ENCODE peak calls at places on chromosomes 3 and 15, in six cellular contexts. One of them, this sample, is unnamed. For H3K4me1, the result is how much of the 10 kb centered on the place peaks cover.

GRCh38 chr3:194964809-194965208 is 279.1 kb downstream of the FAM43A start:
- DNase-seq in SJCRH30: no peak
- DNase-seq in upper lobe of left lung: no peak
- DNase-seq in fibroblast of lung: no peak
- DNase-seq in heart right ventricle: no peak
- DNase-seq in lung: no peak
- DNase-seq in this sample: peak

GRCh38 chr3:141191097-141191749 is 40.4 kb upstream of the PXYLP1 start:
- DNase-seq in SJCRH30: peak
- DNase-seq in upper lobe of left lung: no peak
- DNase-seq in fibroblast of lung: peak
- DNase-seq in heart right ventricle: no peak
- DNase-seq in lung: no peak
- DNase-seq in this sample: no peak

GRCh38 chr3:56970401-56971002 is 90.0 kb upstream of the SPATA12 start:
- DNase-seq in SJCRH30: no peak
- DNase-seq in upper lobe of left lung: no peak
- DNase-seq in fibroblast of lung: peak
- DNase-seq in heart right ventricle: no peak
- DNase-seq in lung: no peak
- DNase-seq in this sample: no peak

GRCh38 chr3:29277249-29277648 is 3.6 kb upstream of the RBMS3 start:
- DNase-seq in SJCRH30: no peak
- DNase-seq in upper lobe of left lung: no peak
- DNase-seq in fibroblast of lung: no peak
- DNase-seq in heart right ventricle: no peak
- DNase-seq in lung: no peak
- DNase-seq in this sample: no peak

GRCh38 chr15:75042730-75043508 is 19.5 kb downstream of the PPCDC start:
- DNase-seq in SJCRH30: peak
- DNase-seq in upper lobe of left lung: peak
- DNase-seq in fibroblast of lung: peak
- DNase-seq in heart right ventricle: peak
- DNase-seq in lung: peak
- DNase-seq in this sample: peak

GRCh38 chr3:152508705-152509104 is 240.0 kb downstream of the MBNL1 start:
- DNase-seq in SJCRH30: peak
- DNase-seq in upper lobe of left lung: no peak
- DNase-seq in fibroblast of lung: no peak
- DNase-seq in heart right ventricle: no peak
- DNase-seq in lung: no peak
- DNase-seq in this sample: no peak

GRCh38 chr3:37308247-37308646 is 133.9 kb upstream of the LRRFIP2 start:
- DNase-seq in SJCRH30: peak
- DNase-seq in upper lobe of left lung: no peak
- DNase-seq in fibroblast of lung: peak
- DNase-seq in heart right ventricle: no peak
- DNase-seq in lung: no peak
- DNase-seq in this sample: no peak

GRCh38 chr3:54822206-54822605 is 105.7 kb downstream of the LRTM1 start:
- DNase-seq in SJCRH30: no peak
- DNase-seq in upper lobe of left lung: peak
- DNase-seq in fibroblast of lung: peak
- DNase-seq in heart right ventricle: peak
- DNase-seq in lung: peak
- DNase-seq in this sample: no peak

GRCh38 chr15:67501836-67502461 is 19.0 kb upstream of the C15orf61 start:
- DNase-seq in SJCRH30: no peak
- DNase-seq in upper lobe of left lung: no peak
- DNase-seq in fibroblast of lung: peak
- DNase-seq in heart right ventricle: no peak
- DNase-seq in lung: no peak
- DNase-seq in this sample: no peak

GRCh38 chr3:175270199-175270837 is 411.2 kb downstream of the NAALADL2 start:
- DNase-seq in SJCRH30: peak
- DNase-seq in upper lobe of left lung: no peak
- DNase-seq in fibroblast of lung: peak
- DNase-seq in heart right ventricle: no peak
- DNase-seq in lung: no peak
- DNase-seq in this sample: no peak

GRCh38 chr3:169939751-169940150 is 26.9 kb upstream of the SEC62 start:
- DNase-seq in SJCRH30: no peak
- DNase-seq in upper lobe of left lung: no peak
- DNase-seq in fibroblast of lung: peak
- DNase-seq in heart right ventricle: no peak
- DNase-seq in lung: no peak
- DNase-seq in this sample: no peak

GRCh38 chr3:169940486-169941181 is 26.0 kb upstream of the SEC62 start:
- DNase-seq in SJCRH30: no peak
- DNase-seq in upper lobe of left lung: no peak
- DNase-seq in fibroblast of lung: no peak
- DNase-seq in heart right ventricle: no peak
- DNase-seq in lung: no peak
- DNase-seq in this sample: no peak

GRCh38 chr3:169945313-169945712 is 21.3 kb upstream of the SEC62 start:
- DNase-seq in SJCRH30: no peak
- DNase-seq in upper lobe of left lung: peak
- DNase-seq in fibroblast of lung: no peak
- DNase-seq in heart right ventricle: no peak
- DNase-seq in lung: no peak
- DNase-seq in this sample: no peak

DNA sequence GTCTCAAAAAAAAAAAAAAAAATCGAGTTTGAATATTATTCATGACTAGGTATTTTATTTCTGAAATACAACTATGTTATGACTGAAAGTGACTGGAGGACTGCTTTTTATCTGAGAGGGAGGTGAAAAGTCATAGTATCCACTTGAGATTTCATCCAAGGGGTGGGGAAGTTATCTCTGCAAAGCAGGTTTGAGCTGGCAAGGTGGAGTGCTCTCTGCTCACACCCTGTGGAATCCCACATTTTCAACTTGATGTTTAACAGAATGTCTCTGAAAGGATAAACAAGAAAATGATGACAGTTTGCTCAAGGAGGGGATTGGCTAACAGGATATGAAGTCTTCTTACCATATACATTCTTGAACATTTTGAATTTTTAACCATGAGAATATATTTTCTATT is 27.3 kb upstream of the SEC62 start:
- DNase-seq in SJCRH30: no peak
- DNase-seq in upper lobe of left lung: no peak
- DNase-seq in fibroblast of lung: no peak
- DNase-seq in heart right ventricle: no peak
- DNase-seq in lung: no peak
- DNase-seq in this sample: no peak
- H3K4me1 ChIP-seq in SJCRH30: under half
- H3K4me1 ChIP-seq in upper lobe of left lung: under half
- H3K4me1 ChIP-seq in fibroblast of lung: under half
- H3K4me1 ChIP-seq in heart right ventricle: under half
- H3K4me1 ChIP-seq in lung: under half
- H3K4me1 ChIP-seq in this sample: under half

GRCh38 chr3:158352551-158352950 is 218.4 kb upstream of the MLF1 start:
- DNase-seq in SJCRH30: peak
- DNase-seq in upper lobe of left lung: peak
- DNase-seq in fibroblast of lung: no peak
- DNase-seq in heart right ventricle: no peak
- DNase-seq in lung: no peak
- DNase-seq in this sample: no peak

GRCh38 chr3:158350971-158351370 is 220.0 kb upstream of the MLF1 start:
- DNase-seq in SJCRH30: no peak
- DNase-seq in upper lobe of left lung: no peak
- DNase-seq in fibroblast of lung: no peak
- DNase-seq in heart right ventricle: no peak
- DNase-seq in lung: no peak
- DNase-seq in this sample: no peak

GRCh38 chr3:158360756-158361448 is 210.1 kb upstream of the MLF1 start:
- DNase-seq in SJCRH30: no peak
- DNase-seq in upper lobe of left lung: no peak
- DNase-seq in fibroblast of lung: no peak
- DNase-seq in heart right ventricle: no peak
- DNase-seq in lung: no peak
- DNase-seq in this sample: no peak

GRCh38 chr3:158354713-158355112 is 216.3 kb upstream of the MLF1 start:
- DNase-seq in SJCRH30: no peak
- DNase-seq in upper lobe of left lung: no peak
- DNase-seq in fibroblast of lung: no peak
- DNase-seq in heart right ventricle: no peak
- DNase-seq in lung: no peak
- DNase-seq in this sample: no peak

DNA sequence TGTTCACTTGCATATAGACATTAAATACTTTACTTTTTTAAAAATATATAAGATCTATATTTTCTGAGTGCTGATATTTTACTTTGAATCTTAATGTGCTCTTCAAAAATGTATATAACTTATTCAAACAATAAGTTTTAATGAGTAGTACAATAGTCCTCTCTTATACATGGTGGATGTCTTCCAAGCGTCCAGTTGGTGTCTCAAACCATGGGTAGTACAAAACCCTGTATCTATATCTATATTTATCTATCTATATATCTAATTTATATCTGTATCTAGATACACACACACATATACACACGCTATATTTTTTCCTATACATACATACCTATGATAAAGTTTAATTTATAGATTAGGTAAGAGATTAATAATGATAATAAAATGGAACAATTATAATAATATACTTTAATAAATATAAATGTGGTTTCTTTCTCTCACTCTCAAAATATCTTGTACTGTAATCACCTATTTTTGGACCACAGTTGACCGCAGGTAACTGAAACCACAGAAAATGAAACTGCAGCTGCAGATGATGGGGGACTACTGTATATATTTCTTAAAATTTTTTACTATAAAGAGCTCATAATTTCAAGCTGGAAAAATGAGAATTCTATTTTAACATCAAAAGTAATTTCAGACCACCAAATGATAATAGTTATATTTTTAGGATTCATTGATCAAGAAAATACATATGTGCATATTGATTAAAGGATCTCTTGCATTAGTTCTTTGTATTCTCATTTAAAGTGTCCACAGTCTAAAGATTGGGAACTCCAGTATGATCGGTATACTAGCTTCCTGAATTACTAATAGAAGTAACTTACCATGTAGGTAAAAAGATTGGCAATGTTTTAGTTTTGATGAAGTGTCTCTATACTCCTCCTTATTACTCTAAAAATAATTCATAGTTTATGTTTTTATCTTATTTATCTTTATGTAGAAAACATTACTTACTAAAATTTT is 215.1 kb upstream of the MLF1 start:
- DNase-seq in SJCRH30: no peak
- DNase-seq in upper lobe of left lung: no peak
- DNase-seq in fibroblast of lung: no peak
- DNase-seq in heart right ventricle: no peak
- DNase-seq in lung: no peak
- DNase-seq in this sample: no peak
- H3K4me1 ChIP-seq in SJCRH30: under half
- H3K4me1 ChIP-seq in upper lobe of left lung: under half
- H3K4me1 ChIP-seq in fibroblast of lung: under half
- H3K4me1 ChIP-seq in heart right ventricle: under half
- H3K4me1 ChIP-seq in lung: under half
- H3K4me1 ChIP-seq in this sample: under half

GRCh38 chr15:41832875-41833274 is 5.0 kb downstream of the JMJD7 start:
- DNase-seq in SJCRH30: no peak
- DNase-seq in upper lobe of left lung: peak
- DNase-seq in fibroblast of lung: no peak
- DNase-seq in heart right ventricle: no peak
- DNase-seq in lung: peak
- DNase-seq in this sample: no peak

GRCh38 chr15:41838400-41838897 is at the start of gene PLA2G4B:
- DNase-seq in SJCRH30: no peak
- DNase-seq in upper lobe of left lung: peak
- DNase-seq in fibroblast of lung: no peak
- DNase-seq in heart right ventricle: no peak
- DNase-seq in lung: peak
- DNase-seq in this sample: no peak

GRCh38 chr15:41832208-41832607 is 4.3 kb downstream of the JMJD7 start:
- DNase-seq in SJCRH30: no peak
- DNase-seq in upper lobe of left lung: no peak
- DNase-seq in fibroblast of lung: no peak
- DNase-seq in heart right ventricle: no peak
- DNase-seq in lung: no peak
- DNase-seq in this sample: no peak

GRCh38 chr15:41836713-41837454 is 1.8 kb upstream of the PLA2G4B start:
- DNase-seq in SJCRH30: no peak
- DNase-seq in upper lobe of left lung: peak
- DNase-seq in fibroblast of lung: no peak
- DNase-seq in heart right ventricle: no peak
- DNase-seq in lung: peak
- DNase-seq in this sample: no peak

DNA sequence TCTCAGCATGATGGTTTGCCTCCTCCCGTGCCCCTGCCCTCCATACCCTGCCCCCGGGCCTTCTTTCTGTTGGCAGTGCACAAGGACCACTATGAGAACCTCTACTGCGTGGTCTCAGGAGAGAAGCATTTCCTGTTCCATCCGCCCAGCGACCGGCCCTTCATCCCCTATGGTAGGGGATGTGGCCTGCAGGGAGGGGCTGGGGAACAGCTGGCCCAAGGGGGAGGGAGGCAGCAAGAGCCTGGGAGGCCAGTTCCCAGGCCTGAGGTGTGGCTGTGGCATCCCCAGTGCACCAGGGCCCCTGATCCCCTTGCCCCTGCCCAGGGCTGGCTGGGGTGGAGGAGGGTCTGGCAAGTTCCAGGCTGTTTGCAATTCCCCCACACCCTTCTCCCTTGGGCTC is 2.6 kb upstream of the PLA2G4B start:
- DNase-seq in SJCRH30: peak
- DNase-seq in upper lobe of left lung: no peak
- DNase-seq in fibroblast of lung: no peak
- DNase-seq in heart right ventricle: no peak
- DNase-seq in lung: no peak
- DNase-seq in this sample: no peak
- H3K4me1 ChIP-seq in SJCRH30: under half
- H3K4me1 ChIP-seq in upper lobe of left lung: half or more
- H3K4me1 ChIP-seq in fibroblast of lung: under half
- H3K4me1 ChIP-seq in heart right ventricle: under half
- H3K4me1 ChIP-seq in lung: under half
- H3K4me1 ChIP-seq in this sample: half or more

DNA sequence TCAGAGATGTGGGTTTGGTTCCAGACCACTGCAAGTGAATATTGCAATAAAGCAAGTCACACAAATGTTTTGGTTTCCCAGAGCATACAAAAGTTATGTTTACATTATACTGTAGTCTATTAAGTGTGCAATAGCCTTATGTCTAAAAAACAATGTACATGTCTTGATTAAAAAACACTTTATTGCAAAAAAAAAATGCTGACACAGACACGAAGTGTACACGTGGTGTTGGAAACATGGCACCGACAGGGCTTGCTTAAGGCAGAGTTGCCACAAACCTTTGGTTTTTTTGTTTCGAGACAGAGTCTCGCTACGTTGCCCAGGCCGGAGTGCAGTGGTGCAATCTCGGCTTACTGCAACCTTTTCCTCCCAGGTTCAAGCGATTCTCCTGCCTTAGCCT is 50.1 kb downstream of the RAB11A start:
- DNase-seq in SJCRH30: no peak
- DNase-seq in upper lobe of left lung: no peak
- DNase-seq in fibroblast of lung: no peak
- DNase-seq in heart right ventricle: no peak
- DNase-seq in lung: no peak
- DNase-seq in this sample: no peak
- H3K4me1 ChIP-seq in SJCRH30: under half
- H3K4me1 ChIP-seq in upper lobe of left lung: under half
- H3K4me1 ChIP-seq in fibroblast of lung: under half
- H3K4me1 ChIP-seq in heart right ventricle: under half
- H3K4me1 ChIP-seq in lung: under half
- H3K4me1 ChIP-seq in this sample: under half